ENCODE peak calls at places on chromosomes 3 and 15, in five cellular contexts. One of them, this sample, is unnamed.

GRCh38 chr15:39623550-39623931 is 42.7 kb downstream of the THBS1 start:
- DNase-seq in nephron progenitor cell: no peak
- DNase-seq in astrocyte of the hippocampus: no peak
- DNase-seq in memory B cell: no peak
- DNase-seq in type B pancreatic cell: no peak
- DNase-seq in this sample: no peak

GRCh38 chr15:73382131-73382530 is 13.4 kb upstream of the HCN4 start:
- DNase-seq in nephron progenitor cell: no peak
- DNase-seq in astrocyte of the hippocampus: no peak
- DNase-seq in memory B cell: no peak
- DNase-seq in type B pancreatic cell: no peak
- DNase-seq in this sample: no peak

GRCh38 chr3:28467414-28467813 is 118.8 kb upstream of the AZI2 start:
- DNase-seq in nephron progenitor cell: no peak
- DNase-seq in astrocyte of the hippocampus: peak; percentile 6
- DNase-seq in memory B cell: no peak
- DNase-seq in type B pancreatic cell: no peak
- DNase-seq in this sample: peak; percentile 22

GRCh38 chr3:52423214-52423613 is 21.7 kb downstream of the SEMA3G start:
- DNase-seq in nephron progenitor cell: no peak
- DNase-seq in astrocyte of the hippocampus: no peak
- DNase-seq in memory B cell: no peak
- DNase-seq in type B pancreatic cell: no peak
- DNase-seq in this sample: no peak

GRCh38 chr3:105402287-105402801 is 35.6 kb downstream of the ALCAM start:
- DNase-seq in nephron progenitor cell: no peak
- DNase-seq in astrocyte of the hippocampus: peak; percentile 93
- DNase-seq in memory B cell: no peak
- DNase-seq in type B pancreatic cell: no peak
- DNase-seq in this sample: peak; percentile 89

GRCh38 chr15:95742836-95743235 is 587.7 kb upstream of the NR2F2 start:
- DNase-seq in nephron progenitor cell: no peak
- DNase-seq in astrocyte of the hippocampus: peak; percentile 6
- DNase-seq in memory B cell: no peak
- DNase-seq in type B pancreatic cell: no peak
- DNase-seq in this sample: no peak

GRCh38 chr15:58521293-58521991 is 89.7 kb downstream of the LIPC start:
- DNase-seq in nephron progenitor cell: peak; percentile 57
- DNase-seq in astrocyte of the hippocampus: peak; percentile 65
- DNase-seq in memory B cell: no peak
- DNase-seq in type B pancreatic cell: no peak
- DNase-seq in this sample: peak; percentile 98

GRCh38 chr3:43024183-43024865 is 45.2 kb downstream of the GASK1A start:
- DNase-seq in nephron progenitor cell: no peak
- DNase-seq in astrocyte of the hippocampus: no peak
- DNase-seq in memory B cell: no peak
- DNase-seq in type B pancreatic cell: peak; percentile 15
- DNase-seq in this sample: no peak

GRCh38 chr15:101044625-101045235 is 125.6 kb downstream of the LRRK1 start:
- DNase-seq in nephron progenitor cell: no peak
- DNase-seq in astrocyte of the hippocampus: no peak
- DNase-seq in memory B cell: no peak
- DNase-seq in type B pancreatic cell: no peak
- DNase-seq in this sample: no peak